ENCODE peak calls at places on chromosomes 6 and 20, in six cellular contexts. C, K, A, R, N and O are unnamed samples.

GRCh38 chr6:129923520-129923919 is 62.4 kb upstream of the TMEM244 start:
- DNase-seq in C (no peak), K (no peak), A (no peak), R (no peak), N (no peak), O (no peak)

GRCh38 chr6:5961836-5962235 is 44.9 kb downstream of the NRN1 start:
- DNase-seq in C (no peak), K (no peak), A (no peak), R (no peak), N (no peak), O (no peak)

GRCh38 chr6:169048806-169049205 is 204.8 kb downstream of the THBS2 start:
- DNase-seq in C (no peak), K (no peak), A (no peak), R (no peak), N (no peak), O (no peak)

GRCh38 chr6:117951783-117952182 is 44.7 kb downstream of the SLC35F1 start:
- DNase-seq in C (peak; percentile 53), K (no peak), A (no peak), R (no peak), N (no peak), O (no peak)

GRCh38 chr20:24672181-24672880 is 202.9 kb downstream of the SYNDIG1 start:
- DNase-seq in C (no peak), K (no peak), A (no peak), R (no peak), N (no peak), O (no peak)

GRCh38 chr20:24891546-24892393 is 57.3 kb upstream of the CST7 start:
- DNase-seq in C (peak; percentile 87), K (no peak), A (peak; percentile 14), R (no peak), N (peak; percentile 19), O (no peak)

GRCh38 chr6:52284131-52284459 is 447 bp downstream of the MCM3 start:
- DNase-seq in C (peak; percentile 37), K (peak; percentile 29), A (peak; percentile 66), R (no peak), N (no peak), O (peak; percentile 47)

GRCh38 chr6:157606516-157606915 is 216.5 kb upstream of the SNX9 start:
- DNase-seq in C (no peak), K (no peak), A (no peak), R (no peak), N (no peak), O (no peak)

GRCh38 chr6:72535124-72535523 is 86.7 kb upstream of the KCNQ5 start:
- DNase-seq in C (no peak), K (no peak), A (no peak), R (no peak), N (no peak), O (no peak)

GRCh38 chr6:139531148-139531547 is 156.7 kb upstream of the CITED2 start:
- DNase-seq in C (no peak), K (no peak), A (no peak), R (no peak), N (no peak), O (no peak)

GRCh38 chr6:48084201-48084600 is 26.8 kb downstream of the PTCHD4 start:
- DNase-seq in C (no peak), K (no peak), A (no peak), R (no peak), N (no peak), O (no peak)